ENCODE peak calls at places on chromosomes 3 and 15, in eight cellular contexts. One of them, this sample, is unnamed.

GRCh38 chr3:107987036-107987557 is 103.7 kb downstream of the CD47 start:
- DNase-seq in astrocyte of the spinal cord: peak
- DNase-seq in fibroblast of lung: peak
- DNase-seq in hepatocyte: peak
- DNase-seq in fibroblast of mammary gland: peak
- DNase-seq in esophagus muscularis mucosa: peak
- DNase-seq in heart right ventricle: peak
- DNase-seq in testis: peak
- DNase-seq in this sample: peak

GRCh38 chr3:160540546-160540945 is 24.8 kb downstream of the KPNA4 start:
- DNase-seq in astrocyte of the spinal cord: no peak
- DNase-seq in fibroblast of lung: peak
- DNase-seq in hepatocyte: no peak
- DNase-seq in fibroblast of mammary gland: peak
- DNase-seq in esophagus muscularis mucosa: no peak
- DNase-seq in heart right ventricle: no peak
- DNase-seq in testis: no peak
- DNase-seq in this sample: peak

GRCh38 chr15:91706366-91707032 is 147.0 kb upstream of the SLCO3A1 start:
- DNase-seq in astrocyte of the spinal cord: peak
- DNase-seq in fibroblast of lung: peak
- DNase-seq in hepatocyte: peak
- DNase-seq in fibroblast of mammary gland: peak
- DNase-seq in esophagus muscularis mucosa: no peak
- DNase-seq in heart right ventricle: peak
- DNase-seq in testis: peak
- DNase-seq in this sample: peak

GRCh38 chr3:45398167-45398566 is 9.8 kb downstream of the LARS2 start:
- DNase-seq in astrocyte of the spinal cord: no peak
- DNase-seq in fibroblast of lung: no peak
- DNase-seq in hepatocyte: no peak
- DNase-seq in fibroblast of mammary gland: no peak
- DNase-seq in esophagus muscularis mucosa: no peak
- DNase-seq in heart right ventricle: no peak
- DNase-seq in testis: no peak
- DNase-seq in this sample: no peak

GRCh38 chr15:65914371-65914770 is 45.1 kb downstream of the RAB11A start:
- DNase-seq in astrocyte of the spinal cord: no peak
- DNase-seq in fibroblast of lung: no peak
- DNase-seq in hepatocyte: no peak
- DNase-seq in fibroblast of mammary gland: no peak
- DNase-seq in esophagus muscularis mucosa: no peak
- DNase-seq in heart right ventricle: no peak
- DNase-seq in testis: no peak
- DNase-seq in this sample: no peak

GRCh38 chr15:99594916-99595315 is 29.1 kb downstream of the MEF2A start:
- DNase-seq in astrocyte of the spinal cord: peak
- DNase-seq in fibroblast of lung: peak
- DNase-seq in hepatocyte: no peak
- DNase-seq in fibroblast of mammary gland: no peak
- DNase-seq in esophagus muscularis mucosa: no peak
- DNase-seq in heart right ventricle: no peak
- DNase-seq in testis: no peak
- DNase-seq in this sample: no peak

GRCh38 chr3:45182915-45183881 is 37.0 kb upstream of the CDCP1 start:
- DNase-seq in astrocyte of the spinal cord: peak
- DNase-seq in fibroblast of lung: peak
- DNase-seq in hepatocyte: peak
- DNase-seq in fibroblast of mammary gland: peak
- DNase-seq in esophagus muscularis mucosa: no peak
- DNase-seq in heart right ventricle: no peak
- DNase-seq in testis: peak
- DNase-seq in this sample: peak

GRCh38 chr15:33699691-33700447 is 268.4 kb upstream of the CHRM5 start:
- DNase-seq in astrocyte of the spinal cord: no peak
- DNase-seq in fibroblast of lung: no peak
- DNase-seq in hepatocyte: peak
- DNase-seq in fibroblast of mammary gland: peak
- DNase-seq in esophagus muscularis mucosa: no peak
- DNase-seq in heart right ventricle: no peak
- DNase-seq in testis: no peak
- DNase-seq in this sample: peak

GRCh38 chr3:58539636-58540035 is 2.6 kb upstream of the ACOX2 start:
- DNase-seq in astrocyte of the spinal cord: no peak
- DNase-seq in fibroblast of lung: peak
- DNase-seq in hepatocyte: no peak
- DNase-seq in fibroblast of mammary gland: no peak
- DNase-seq in esophagus muscularis mucosa: no peak
- DNase-seq in heart right ventricle: no peak
- DNase-seq in testis: no peak
- DNase-seq in this sample: no peak

DNA sequence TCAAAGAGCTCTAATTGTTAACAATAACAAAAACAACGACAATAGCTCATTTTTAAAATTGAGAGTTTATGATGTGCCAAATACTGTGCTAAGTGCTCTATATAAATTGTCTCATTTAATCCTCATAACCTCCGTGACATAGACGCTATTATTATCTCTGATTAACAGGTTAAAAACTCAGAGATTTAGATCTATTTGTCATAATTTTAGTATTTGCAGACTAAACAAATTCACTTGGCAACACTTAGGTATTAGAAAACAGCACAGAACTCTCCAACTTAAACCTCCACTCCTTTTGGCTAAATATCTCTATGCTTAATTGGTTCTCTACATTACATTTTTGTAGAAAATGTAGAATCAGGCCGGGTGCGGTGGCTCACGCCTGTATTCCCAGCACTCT is 136.4 kb downstream of the SPATA16 start:
- DNase-seq in astrocyte of the spinal cord: no peak
- DNase-seq in fibroblast of lung: no peak
- DNase-seq in hepatocyte: no peak
- DNase-seq in fibroblast of mammary gland: no peak
- DNase-seq in esophagus muscularis mucosa: no peak
- DNase-seq in heart right ventricle: no peak
- DNase-seq in testis: no peak
- DNase-seq in this sample: no peak
- TF ChIP-seq CTCF in astrocyte of the spinal cord: no peak
- TF ChIP-seq CTCF in fibroblast of lung: no peak
- TF ChIP-seq CTCF in hepatocyte: no peak
- TF ChIP-seq CTCF in fibroblast of mammary gland: no peak
- TF ChIP-seq CTCF in esophagus muscularis mucosa: no peak
- TF ChIP-seq CTCF in heart right ventricle: no peak
- TF ChIP-seq CTCF in testis: no peak
- TF ChIP-seq CTCF in this sample: no peak

GRCh38 chr15:31483053-31483923 is 156.7 kb downstream of the KLF13 start:
- DNase-seq in astrocyte of the spinal cord: no peak
- DNase-seq in fibroblast of lung: no peak
- DNase-seq in hepatocyte: no peak
- DNase-seq in fibroblast of mammary gland: no peak
- DNase-seq in esophagus muscularis mucosa: no peak
- DNase-seq in heart right ventricle: no peak
- DNase-seq in testis: peak
- DNase-seq in this sample: peak

GRCh38 chr15:31481157-31481556 is 154.5 kb downstream of the KLF13 start:
- DNase-seq in astrocyte of the spinal cord: no peak
- DNase-seq in fibroblast of lung: no peak
- DNase-seq in hepatocyte: no peak
- DNase-seq in fibroblast of mammary gland: no peak
- DNase-seq in esophagus muscularis mucosa: no peak
- DNase-seq in heart right ventricle: no peak
- DNase-seq in testis: no peak
- DNase-seq in this sample: no peak

GRCh38 chr15:31480356-31481058 is 153.9 kb downstream of the KLF13 start:
- DNase-seq in astrocyte of the spinal cord: no peak
- DNase-seq in fibroblast of lung: no peak
- DNase-seq in hepatocyte: no peak
- DNase-seq in fibroblast of mammary gland: no peak
- DNase-seq in esophagus muscularis mucosa: no peak
- DNase-seq in heart right ventricle: no peak
- DNase-seq in testis: peak
- DNase-seq in this sample: no peak

GRCh38 chr15:31483924-31484368 is 157.3 kb downstream of the KLF13 start:
- DNase-seq in astrocyte of the spinal cord: no peak
- DNase-seq in fibroblast of lung: no peak
- DNase-seq in hepatocyte: no peak
- DNase-seq in fibroblast of mammary gland: no peak
- DNase-seq in esophagus muscularis mucosa: no peak
- DNase-seq in heart right ventricle: no peak
- DNase-seq in testis: peak
- DNase-seq in this sample: no peak

DNA sequence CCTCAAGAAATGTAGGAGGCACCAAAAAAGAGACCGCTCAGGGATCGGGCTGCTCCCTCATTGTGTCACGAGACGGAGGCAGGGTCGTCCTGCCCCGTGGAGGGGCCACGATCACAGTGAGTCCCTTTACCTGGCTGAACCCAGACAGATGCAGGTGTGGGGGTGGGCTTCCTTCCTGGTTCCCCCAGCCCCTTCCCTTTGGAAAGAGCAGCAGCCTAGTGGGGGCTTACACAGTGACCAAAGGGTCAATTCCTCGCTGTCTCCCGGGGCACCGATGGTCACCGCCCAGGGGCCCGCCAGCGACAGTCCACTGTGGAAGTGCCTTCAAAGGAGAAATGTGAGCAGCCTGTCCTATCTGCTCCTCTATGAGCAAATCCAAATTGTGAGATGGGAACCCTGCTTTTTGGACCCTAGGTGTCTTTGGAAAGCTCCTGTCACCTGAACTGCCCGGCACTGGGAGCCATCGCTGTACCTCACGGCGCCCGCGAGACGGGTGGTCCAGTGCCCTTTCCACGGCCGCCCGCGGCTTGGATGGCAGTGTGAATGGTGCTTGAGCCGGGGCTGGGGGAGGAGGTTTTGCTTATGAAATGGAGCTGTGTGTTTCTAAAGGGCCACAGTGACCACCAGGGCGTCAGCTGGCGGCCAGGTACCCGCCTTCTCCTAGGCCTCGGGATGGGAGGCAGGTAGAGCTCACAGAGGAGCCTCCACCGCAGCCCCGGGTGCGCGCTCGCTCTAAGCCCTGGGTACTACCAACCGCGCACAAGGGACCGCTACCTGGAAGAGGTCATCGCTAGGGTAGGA is 155.7 kb downstream of the KLF13 start:
- DNase-seq in astrocyte of the spinal cord: no peak
- DNase-seq in fibroblast of lung: no peak
- DNase-seq in hepatocyte: no peak
- DNase-seq in fibroblast of mammary gland: no peak
- DNase-seq in esophagus muscularis mucosa: no peak
- DNase-seq in heart right ventricle: no peak
- DNase-seq in testis: peak
- DNase-seq in this sample: no peak
- H3K4me3 ChIP-seq in astrocyte of the spinal cord: no peak
- H3K4me3 ChIP-seq in fibroblast of lung: no peak
- H3K4me3 ChIP-seq in hepatocyte: no peak
- H3K4me3 ChIP-seq in fibroblast of mammary gland: no peak
- H3K4me3 ChIP-seq in esophagus muscularis mucosa: no peak
- H3K4me3 ChIP-seq in heart right ventricle: no peak
- H3K4me3 ChIP-seq in testis: peak
- H3K4me3 ChIP-seq in this sample: no peak

GRCh38 chr3:132033471-132033870 is 1.3 kb downstream of the CPNE4 start:
- DNase-seq in astrocyte of the spinal cord: no peak
- DNase-seq in fibroblast of lung: no peak
- DNase-seq in hepatocyte: no peak
- DNase-seq in fibroblast of mammary gland: no peak
- DNase-seq in esophagus muscularis mucosa: no peak
- DNase-seq in heart right ventricle: no peak
- DNase-seq in testis: no peak
- DNase-seq in this sample: no peak

GRCh38 chr3:132034097-132034485 is 723 bp downstream of the CPNE4 start:
- DNase-seq in astrocyte of the spinal cord: no peak
- DNase-seq in fibroblast of lung: no peak
- DNase-seq in hepatocyte: no peak
- DNase-seq in fibroblast of mammary gland: no peak
- DNase-seq in esophagus muscularis mucosa: no peak
- DNase-seq in heart right ventricle: no peak
- DNase-seq in testis: no peak
- DNase-seq in this sample: no peak

GRCh38 chr3:132032959-132033358 is 1.9 kb downstream of the CPNE4 start:
- DNase-seq in astrocyte of the spinal cord: no peak
- DNase-seq in fibroblast of lung: no peak
- DNase-seq in hepatocyte: no peak
- DNase-seq in fibroblast of mammary gland: no peak
- DNase-seq in esophagus muscularis mucosa: no peak
- DNase-seq in heart right ventricle: no peak
- DNase-seq in testis: no peak
- DNase-seq in this sample: no peak

GRCh38 chr3:132034486-132035464 is at the start of gene CPNE4:
- DNase-seq in astrocyte of the spinal cord: peak
- DNase-seq in fibroblast of lung: peak
- DNase-seq in hepatocyte: peak
- DNase-seq in fibroblast of mammary gland: peak
- DNase-seq in esophagus muscularis mucosa: no peak
- DNase-seq in heart right ventricle: peak
- DNase-seq in testis: peak
- DNase-seq in this sample: peak

GRCh38 chr3:132029182-132029902 is 5.5 kb downstream of the CPNE4 start:
- DNase-seq in astrocyte of the spinal cord: peak
- DNase-seq in fibroblast of lung: peak
- DNase-seq in hepatocyte: peak
- DNase-seq in fibroblast of mammary gland: peak
- DNase-seq in esophagus muscularis mucosa: no peak
- DNase-seq in heart right ventricle: peak
- DNase-seq in testis: peak
- DNase-seq in this sample: peak
- TF ChIP-seq CTCF in astrocyte of the spinal cord: peak
- TF ChIP-seq CTCF in fibroblast of lung: peak
- TF ChIP-seq CTCF in hepatocyte: peak
- TF ChIP-seq CTCF in fibroblast of mammary gland: peak
- TF ChIP-seq CTCF in esophagus muscularis mucosa: peak
- TF ChIP-seq CTCF in heart right ventricle: peak
- TF ChIP-seq CTCF in testis: peak
- TF ChIP-seq CTCF in this sample: peak

GRCh38 chr15:70857547-70858265 is 3.7 kb upstream of the LARP6 start:
- DNase-seq in astrocyte of the spinal cord: peak
- DNase-seq in fibroblast of lung: peak
- DNase-seq in hepatocyte: no peak
- DNase-seq in fibroblast of mammary gland: no peak
- DNase-seq in esophagus muscularis mucosa: peak
- DNase-seq in heart right ventricle: no peak
- DNase-seq in testis: no peak
- DNase-seq in this sample: no peak

GRCh38 chr15:70854669-70854976 is 666 bp upstream of the LARP6 start:
- DNase-seq in astrocyte of the spinal cord: no peak
- DNase-seq in fibroblast of lung: peak
- DNase-seq in hepatocyte: no peak
- DNase-seq in fibroblast of mammary gland: peak
- DNase-seq in esophagus muscularis mucosa: no peak
- DNase-seq in heart right ventricle: no peak
- DNase-seq in testis: no peak
- DNase-seq in this sample: no peak

GRCh38 chr15:70856884-70857546 is 3.1 kb upstream of the LARP6 start:
- DNase-seq in astrocyte of the spinal cord: peak
- DNase-seq in fibroblast of lung: peak
- DNase-seq in hepatocyte: peak
- DNase-seq in fibroblast of mammary gland: peak
- DNase-seq in esophagus muscularis mucosa: peak
- DNase-seq in heart right ventricle: peak
- DNase-seq in testis: peak
- DNase-seq in this sample: peak

GRCh38 chr15:70855764-70856163 is 1.8 kb upstream of the LARP6 start:
- DNase-seq in astrocyte of the spinal cord: no peak
- DNase-seq in fibroblast of lung: no peak
- DNase-seq in hepatocyte: no peak
- DNase-seq in fibroblast of mammary gland: no peak
- DNase-seq in esophagus muscularis mucosa: peak
- DNase-seq in heart right ventricle: no peak
- DNase-seq in testis: no peak
- DNase-seq in this sample: no peak

GRCh38 chr15:70856177-70856883 is 2.4 kb upstream of the LARP6 start:
- DNase-seq in astrocyte of the spinal cord: peak
- DNase-seq in fibroblast of lung: peak
- DNase-seq in hepatocyte: no peak
- DNase-seq in fibroblast of mammary gland: peak
- DNase-seq in esophagus muscularis mucosa: peak
- DNase-seq in heart right ventricle: no peak
- DNase-seq in testis: no peak
- DNase-seq in this sample: no peak
- H3K4me3 ChIP-seq in astrocyte of the spinal cord: no peak
- H3K4me3 ChIP-seq in fibroblast of lung: peak
- H3K4me3 ChIP-seq in hepatocyte: no peak
- H3K4me3 ChIP-seq in fibroblast of mammary gland: no peak
- H3K4me3 ChIP-seq in esophagus muscularis mucosa: no peak
- H3K4me3 ChIP-seq in heart right ventricle: no peak
- H3K4me3 ChIP-seq in testis: no peak
- H3K4me3 ChIP-seq in this sample: peak